ENCODE peak calls at places on chromosomes 5 and 9, in ten cellular contexts. W is adipocyte; P is HuH-7.5; M is NCI-H510A treated with DMSO at 0.1 percent for 48 hours; T is BE2C; Y is stromal cell of bone marrow; X is D721Med; S is stimulated activated CD4-positive, alpha-beta T cell treated with anti-CD3 and anti-CD28 coated beads, Interleukin-15, amount 100 ng/mL, for 24 hours; Q is stimulated activated CD8-positive, alpha-beta memory T cell treated with anti-CD3 and anti-CD28 coated beads, Interleukin-12 subunit alpha, Interleukin-12 subunit beta, amount 100 ng/mL, for 4 hours; U is NCI-H2107. E is an unnamed sample.

GRCh38 chr5:72255237-72255636 is 64.8 kb downstream of the MRPS27 start:
- DNase-seq in W (no peak), P (no peak), M (peak; percentile 16), T (no peak), Y (no peak), X (no peak), S (no peak), Q (no peak), U (no peak), E (no peak)

GRCh38 chr5:3958389-3958788 is 362.8 kb downstream of the IRX1 start:
- DNase-seq in W (no peak), P (no peak), M (no peak), T (no peak), Y (no peak), X (no peak), S (no peak), Q (no peak), U (no peak), E (no peak)

GRCh38 chr5:91061946-91062586 is 321.1 kb downstream of the ARRDC3 start:
- DNase-seq in W (no peak), P (no peak), M (no peak), T (no peak), Y (no peak), X (no peak), S (peak; percentile 7), Q (no peak), U (no peak), E (no peak)

GRCh38 chr9:113775714-113776113 is 100.4 kb upstream of the ZNF618 start:
- DNase-seq in W (peak; percentile 45), P (no peak), M (no peak), T (no peak), Y (no peak), X (no peak), S (no peak), Q (no peak), U (no peak), E (no peak)

GRCh38 chr9:99948896-99949295 is 42.4 kb downstream of the STX17 start:
- DNase-seq in W (no peak), P (no peak), M (no peak), T (no peak), Y (peak; percentile 29), X (no peak), S (no peak), Q (no peak), U (no peak), E (no peak)

GRCh38 chr9:16236326-16236725 is 634.1 kb downstream of the BNC2 start:
- DNase-seq in W (peak; percentile 87), P (no peak), M (no peak), T (no peak), Y (peak; percentile 53), X (no peak), S (no peak), Q (no peak), U (no peak), E (no peak)

GRCh38 chr5:150358261-150359095 is 981 bp downstream of the TCOF1 start:
- DNase-seq in W (no peak), P (no peak), M (peak; percentile 17), T (no peak), Y (no peak), X (no peak), S (no peak), Q (no peak), U (no peak), E (no peak)

GRCh38 chr9:88766778-88767503 is 224.3 kb upstream of the S1PR3 start:
- DNase-seq in W (peak; percentile 70), P (no peak), M (no peak), T (no peak), Y (no peak), X (no peak), S (no peak), Q (no peak), U (no peak), E (no peak)

GRCh38 chr9:110440161-110440560 is 102.5 kb upstream of the TXNDC8 start:
- DNase-seq in W (peak; percentile 65), P (no peak), M (no peak), T (no peak), Y (peak; percentile 80), X (no peak), S (no peak), Q (no peak), U (no peak), E (no peak)

GRCh38 chr5:10352404-10353240 is 873 bp upstream of the MARCHF6 start:
- DNase-seq in W (peak; percentile 80), P (no peak), M (peak; percentile 78), T (no peak), Y (peak; percentile 51), X (no peak), S (peak; percentile 59), Q (no peak), U (peak; percentile 73), E (no peak)

GRCh38 chr9:97543568-97543967 is 42.1 kb downstream of the TMOD1 start:
- DNase-seq in W (no peak), P (no peak), M (no peak), T (no peak), Y (no peak), X (no peak), S (no peak), Q (no peak), U (no peak), E (no peak)

GRCh38 chr5:141603912-141604311 is 14.9 kb downstream of the DIAPH1 start:
- DNase-seq in W (no peak), P (no peak), M (no peak), T (no peak), Y (no peak), X (no peak), S (no peak), Q (no peak), U (no peak), E (no peak)

GRCh38 chr9:71446499-71447411 is 321.6 kb downstream of the CEMIP2 start:
- DNase-seq in W (peak; percentile 88), P (peak; percentile 37), M (peak; percentile 54), T (peak; percentile 73), Y (peak; percentile 38), X (no peak), S (peak; percentile 59), Q (no peak), U (no peak), E (peak; percentile 4)

GRCh38 chr9:134551657-134552348 is 89.8 kb upstream of the COL5A1 start:
- DNase-seq in W (peak; percentile 88), P (no peak), M (no peak), T (peak; percentile 41), Y (peak; percentile 63), X (no peak), S (no peak), Q (no peak), U (no peak), E (no peak)

GRCh38 chr5:146753618-146754123 is 124.9 kb downstream of the PPP2R2B start:
- DNase-seq in W (no peak), P (no peak), M (no peak), T (no peak), Y (no peak), X (no peak), S (no peak), Q (no peak), U (peak; percentile 14), E (no peak)

GRCh38 chr5:134571703-134572405 is 46.4 kb downstream of the JADE2 start:
- DNase-seq in W (no peak), P (no peak), M (no peak), T (no peak), Y (no peak), X (no peak), S (no peak), Q (no peak), U (no peak), E (no peak)

GRCh38 chr5:134817006-134817405 is 28.8 kb upstream of the C5orf24 start:
- DNase-seq in W (no peak), P (no peak), M (no peak), T (no peak), Y (no peak), X (no peak), S (no peak), Q (no peak), U (no peak), E (no peak)

GRCh38 chr5:44294492-44294891 is 94.7 kb downstream of the FGF10 start:
- DNase-seq in W (no peak), P (no peak), M (no peak), T (no peak), Y (peak; percentile 58), X (no peak), S (no peak), Q (no peak), U (no peak), E (no peak)

GRCh38 chr5:170573660-170574059 is 69.8 kb downstream of the KCNIP1 start:
- DNase-seq in W (no peak), P (no peak), M (no peak), T (no peak), Y (no peak), X (no peak), S (no peak), Q (no peak), U (no peak), E (no peak)

GRCh38 chr5:33408816-33409215 is 31.9 kb upstream of the TARS1 start:
- DNase-seq in W (peak; percentile 45), P (no peak), M (no peak), T (no peak), Y (peak; percentile 27), X (no peak), S (no peak), Q (no peak), U (no peak), E (no peak)

GRCh38 chr5:88727705-88728313 is 155.2 kb downstream of the MEF2C start:
- DNase-seq in W (peak; percentile 81), P (no peak), M (peak; percentile 39), T (no peak), Y (no peak), X (no peak), S (no peak), Q (no peak), U (no peak), E (no peak)

GRCh38 chr9:109478204-109478563 is 19.9 kb downstream of the PTPN3 start:
- DNase-seq in W (no peak), P (no peak), M (no peak), T (no peak), Y (no peak), X (no peak), S (no peak), Q (no peak), U (no peak), E (no peak)

GRCh38 chr9:36858805-36859375 is 175.2 kb downstream of the PAX5 start:
- DNase-seq in W (no peak), P (no peak), M (no peak), T (no peak), Y (no peak), X (no peak), S (no peak), Q (no peak), U (no peak), E (peak; percentile 72)

GRCh38 chr5:153901449-153901848 is 137.3 kb downstream of the FAM114A2 start:
- DNase-seq in W (no peak), P (no peak), M (no peak), T (no peak), Y (no peak), X (no peak), S (no peak), Q (no peak), U (no peak), E (no peak)

GRCh38 chr5:137278476-137278875 is 220.7 kb downstream of the SPOCK1 start:
- DNase-seq in W (no peak), P (no peak), M (no peak), T (no peak), Y (no peak), X (no peak), S (no peak), Q (no peak), U (no peak), E (no peak)

GRCh38 chr9:20980713-20981481 is 50.5 kb downstream of the HACD4 start:
- DNase-seq in W (peak; percentile 80), P (no peak), M (no peak), T (no peak), Y (peak; percentile 56), X (no peak), S (no peak), Q (no peak), U (no peak), E (peak; percentile 11)

GRCh38 chr5:154038241-154038603 is 488 bp downstream of the FAM114A2 start:
- DNase-seq in W (peak; percentile 55), P (no peak), M (peak; percentile 27), T (peak; percentile 11), Y (no peak), X (no peak), S (peak; percentile 48), Q (no peak), U (no peak), E (peak; percentile 16)

GRCh38 chr5:133056891-133057290 is 5.1 kb downstream of the HSPA4 start:
- DNase-seq in W (no peak), P (no peak), M (no peak), T (no peak), Y (no peak), X (no peak), S (no peak), Q (no peak), U (no peak), E (no peak)